ENCODE peak calls at places on chromosome 7, in six cellular contexts. C is EL; Q is GM23338; H is AG08395; G is CD4-positive, CD25-positive, alpha-beta regulatory T cell; J is stimulated activated CD4-positive, alpha-beta T cell treated with anti-CD3 and anti-CD28 coated beads, Interleukin-1b, Interleukin-23, amount 100 ng/mL, for 1 hour. R is an unnamed sample.

GRCh38 chr7:42722726-42723125 is 189.1 kb downstream of the C7orf25 start:
- DNase-seq in C (no peak), Q (peak; percentile 17), H (no peak), G (no peak), J (no peak), R (no peak)

GRCh38 chr7:29457565-29457971 is 106.1 kb upstream of the PRR15 start:
- DNase-seq in C (peak; percentile 65), Q (no peak), H (peak; percentile 26), G (no peak), J (no peak), R (peak; percentile 93)

GRCh38 chr7:148084138-148084537 is 506.4 kb upstream of the C7orf33 start:
- DNase-seq in C (peak; percentile 37), Q (peak; percentile 66), H (peak; percentile 10), G (no peak), J (no peak), R (peak; percentile 92)

GRCh38 chr7:131249003-131249402 is 78.7 kb upstream of the MKLN1 start:
- DNase-seq in C (peak; percentile 97), Q (no peak), H (peak; percentile 96), G (no peak), J (no peak), R (no peak)

GRCh38 chr7:152869041-152869676 is 109.6 kb downstream of the ACTR3B start:
- DNase-seq in C (no peak), Q (no peak), H (no peak), G (no peak), J (no peak), R (no peak)

GRCh38 chr7:147078324-147078723 is 961.7 kb downstream of the CNTNAP2 start:
- DNase-seq in C (no peak), Q (no peak), H (no peak), G (no peak), J (no peak), R (no peak)

GRCh38 chr7:131218727-131219128 is 108.9 kb upstream of the MKLN1 start:
- DNase-seq in C (no peak), Q (no peak), H (no peak), G (no peak), J (no peak), R (no peak)

GRCh38 chr7:3272691-3273141 is 28.3 kb upstream of the SDK1 start:
- DNase-seq in C (peak; percentile 7), Q (no peak), H (no peak), G (no peak), J (no peak), R (no peak)

GRCh38 chr7:56811081-56811480 is 321.2 kb downstream of the ZNF479 start:
- DNase-seq in C (no peak), Q (no peak), H (no peak), G (no peak), J (no peak), R (no peak)

GRCh38 chr7:143376396-143376795 is 4.7 kb upstream of the ZYX start:
- DNase-seq in C (no peak), Q (no peak), H (no peak), G (no peak), J (no peak), R (no peak)

GRCh38 chr7:108653526-108653925 is 83.9 kb downstream of the DNAJB9 start:
- DNase-seq in C (no peak), Q (no peak), H (no peak), G (no peak), J (no peak), R (no peak)

GRCh38 chr7:39125849-39126248 is 148.1 kb downstream of the POU6F2 start:
- DNase-seq in C (no peak), Q (no peak), H (no peak), G (no peak), J (no peak), R (peak; percentile 8)

GRCh38 chr7:138875794-138876193 is 77.8 kb upstream of the ATP6V0A4 start:
- DNase-seq in C (peak; percentile 85), Q (no peak), H (peak; percentile 53), G (peak; percentile 77), J (peak; percentile 20), R (no peak)

GRCh38 chr7:1445341-1445740 is 13.9 kb downstream of the MICALL2 start:
- DNase-seq in C (no peak), Q (no peak), H (no peak), G (no peak), J (no peak), R (no peak)

GRCh38 chr7:105097619-105098018 is 83.6 kb downstream of the KMT2E start:
- DNase-seq in C (peak; percentile 94), Q (no peak), H (peak; percentile 17), G (no peak), J (no peak), R (no peak)

GRCh38 chr7:102097601-102098161 is 189.0 kb upstream of the SH2B2 start:
- DNase-seq in C (no peak), Q (no peak), H (no peak), G (no peak), J (no peak), R (peak; percentile 58)

GRCh38 chr7:138460176-138460648 is at the start of gene TRIM24:
- DNase-seq in C (no peak), Q (no peak), H (no peak), G (no peak), J (no peak), R (no peak)

GRCh38 chr7:42639930-42640329 is 271.9 kb downstream of the C7orf25 start:
- DNase-seq in C (no peak), Q (peak; percentile 8), H (peak; percentile 43), G (no peak), J (no peak), R (no peak)

GRCh38 chr7:9407816-9408215 is 974.4 kb downstream of the NXPH1 start:
- DNase-seq in C (no peak), Q (no peak), H (no peak), G (no peak), J (no peak), R (no peak)

R was measured in left kidney.